ENCODE peak calls at places on chromosomes 3 and 15, in six cellular contexts. G is fibroblast of the aortic adventitia, L is A549, I is body of pancreas, V is skeletal muscle cell, W is pancreas. Y is an unnamed sample.

GRCh38 chr3:113231391-113231790 is 20.0 kb downstream of the BOC start:
- DNase-seq in G (peak), L (no peak), I (no peak), V (peak), W (no peak), Y (no peak)

GRCh38 chr15:71296032-71296686 is 180.9 kb downstream of the THSD4 start:
- DNase-seq in G (peak), L (peak), I (no peak), V (peak), W (no peak), Y (no peak)

GRCh38 chr3:23807161-23808015 is 1.6 kb downstream of the UBE2E1 start:
- DNase-seq in G (peak), L (no peak), I (no peak), V (peak), W (no peak), Y (no peak)

GRCh38 chr3:158909870-158910269 is 108.0 kb downstream of the MFSD1 start:
- DNase-seq in G (no peak), L (no peak), I (no peak), V (peak), W (no peak), Y (no peak)

GRCh38 chr3:13133471-13133981 is 60.3 kb upstream of the IQSEC1 start:
- DNase-seq in G (no peak), L (no peak), I (peak), V (no peak), W (no peak), Y (no peak)

GRCh38 chr15:84917452-84917851 is 33.0 kb downstream of the SLC28A1 start:
- DNase-seq in G (no peak), L (no peak), I (no peak), V (no peak), W (no peak), Y (no peak)

GRCh38 chr3:143134446-143134845 is 14.9 kb downstream of the CHST2 start:
- DNase-seq in G (peak), L (no peak), I (no peak), V (no peak), W (no peak), Y (no peak)

GRCh38 chr15:40379853-40380252 is 2.7 kb upstream of the KNSTRN start:
- DNase-seq in G (peak), L (peak), I (peak), V (peak), W (no peak), Y (peak)

GRCh38 chr3:187342255-187342654 is 25.9 kb upstream of the RTP4 start:
- DNase-seq in G (no peak), L (no peak), I (no peak), V (no peak), W (no peak), Y (no peak)

GRCh38 chr3:195811756-195812155 is at the start of gene MUC4:
- DNase-seq in G (no peak), L (no peak), I (no peak), V (no peak), W (no peak), Y (no peak)
- H3K4me3 ChIP-seq in G (no peak), L (no peak), I (no peak), V (no peak), W (no peak), Y (no peak)

GRCh38 chr3:99317196-99317595 is 321.2 kb upstream of the COL8A1 start:
- DNase-seq in G (peak), L (no peak), I (no peak), V (no peak), W (no peak), Y (no peak)

GRCh38 chr3:99319450-99319849 is 318.9 kb upstream of the COL8A1 start:
- DNase-seq in G (peak), L (no peak), I (no peak), V (no peak), W (no peak), Y (no peak)

GRCh38 chr3:99321261-99321660 is 317.1 kb upstream of the COL8A1 start:
- DNase-seq in G (no peak), L (no peak), I (no peak), V (no peak), W (no peak), Y (no peak)

GRCh38 chr3:99322551-99322950 is 315.8 kb upstream of the COL8A1 start:
- DNase-seq in G (no peak), L (no peak), I (no peak), V (no peak), W (no peak), Y (no peak)

DNA sequence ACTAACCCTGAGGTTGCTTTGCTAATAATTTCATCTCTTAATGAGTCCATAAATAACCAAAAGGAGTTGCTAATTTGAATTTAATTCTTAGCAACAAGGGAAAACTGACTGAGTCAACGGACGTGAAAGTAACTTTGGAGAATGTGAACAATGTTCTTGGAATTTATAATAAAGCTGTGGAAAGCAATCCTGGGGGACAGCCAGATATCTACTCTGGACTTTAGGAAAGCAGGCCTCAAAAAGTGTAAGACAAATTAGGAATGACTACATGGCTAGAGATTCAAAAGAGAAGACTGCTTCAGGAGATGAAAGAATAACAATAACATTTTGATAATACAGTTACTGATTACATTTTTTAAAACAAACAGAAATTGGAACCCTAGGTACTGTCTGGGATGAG is 318.4 kb upstream of the COL8A1 start:
- DNase-seq in G (peak), L (no peak), I (no peak), V (peak), W (no peak), Y (no peak)
- H3K4me3 ChIP-seq in G (no peak), L (no peak), I (no peak), V (no peak), W (no peak), Y (no peak)

GRCh38 chr15:67100124-67100791 is 34.9 kb downstream of the SMAD3 start:
- DNase-seq in G (no peak), L (no peak), I (no peak), V (no peak), W (no peak), Y (no peak)
- H3K4me3 ChIP-seq in G (no peak), L (no peak), I (no peak), V (no peak), W (no peak), Y (no peak)

DNA sequence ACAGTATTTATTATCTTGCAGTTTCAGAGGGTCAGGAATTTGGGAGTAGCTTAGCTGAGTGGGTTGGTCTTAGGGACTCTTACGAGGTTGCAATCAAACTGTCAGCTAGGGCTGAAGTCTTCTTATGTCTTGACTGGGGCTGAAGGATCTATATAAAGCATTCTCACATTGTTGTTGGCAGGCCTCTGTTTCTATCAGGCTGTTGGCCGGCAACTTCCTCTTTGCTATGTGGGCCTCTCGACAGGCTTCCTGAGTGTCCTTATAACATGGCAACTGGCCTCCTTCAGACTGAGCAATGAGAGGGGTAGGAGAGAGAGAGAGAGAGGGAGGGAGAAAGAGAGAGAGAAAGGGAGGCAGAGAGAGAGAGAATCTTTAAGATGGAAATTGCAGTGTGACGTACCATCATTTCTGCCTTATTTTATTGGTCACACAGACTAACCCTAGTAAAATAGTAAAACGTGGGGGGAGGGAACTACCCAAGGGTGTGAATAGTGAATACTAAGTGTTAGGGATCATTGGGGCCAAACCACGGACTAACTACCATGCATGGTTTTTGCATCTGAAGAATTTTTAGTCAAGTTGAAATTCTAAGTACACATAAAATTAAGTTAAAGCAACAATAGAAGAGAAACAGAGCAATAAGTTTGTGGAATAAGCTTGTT is 16.1 kb downstream of the FGF7 start:
- DNase-seq in G (peak), L (no peak), I (no peak), V (no peak), W (no peak), Y (peak)
- H3K4me3 ChIP-seq in G (no peak), L (no peak), I (no peak), V (no peak), W (no peak), Y (peak)

Y was measured in left ventricle myocardium inferior.